ENCODE peak calls at places on chromosomes 6 and 20, in nine cellular contexts. One of them, this sample, is unnamed.

GRCh38 chr6:37005061-37005810 is at the start of gene FGD2:
- DNase-seq in Peyer's patch: peak
- DNase-seq in NCI-H1694: no peak
- DNase-seq in body of pancreas: no peak
- DNase-seq in breast epithelium: no peak
- DNase-seq in smooth muscle cell of the brain vasculature: no peak
- DNase-seq in effector memory CD8-positive, alpha-beta T cell: no peak
- DNase-seq in posterior vena cava: no peak
- DNase-seq in iris pigment epithelial cell: no peak
- DNase-seq in this sample: no peak

GRCh38 chr6:139278190-139278589 is 13.6 kb downstream of the TXLNB start:
- DNase-seq in Peyer's patch: no peak
- DNase-seq in NCI-H1694: no peak
- DNase-seq in body of pancreas: no peak
- DNase-seq in breast epithelium: no peak
- DNase-seq in smooth muscle cell of the brain vasculature: no peak
- DNase-seq in effector memory CD8-positive, alpha-beta T cell: no peak
- DNase-seq in posterior vena cava: no peak
- DNase-seq in iris pigment epithelial cell: no peak
- DNase-seq in this sample: no peak

GRCh38 chr20:8661229-8662023 is 407.5 kb upstream of the PLCB4 start:
- DNase-seq in Peyer's patch: no peak
- DNase-seq in NCI-H1694: no peak
- DNase-seq in body of pancreas: no peak
- DNase-seq in breast epithelium: no peak
- DNase-seq in smooth muscle cell of the brain vasculature: no peak
- DNase-seq in effector memory CD8-positive, alpha-beta T cell: no peak
- DNase-seq in posterior vena cava: no peak
- DNase-seq in iris pigment epithelial cell: no peak
- DNase-seq in this sample: no peak

GRCh38 chr20:8798505-8798904 is 270.4 kb upstream of the PLCB4 start:
- DNase-seq in Peyer's patch: no peak
- DNase-seq in NCI-H1694: no peak
- DNase-seq in body of pancreas: no peak
- DNase-seq in breast epithelium: no peak
- DNase-seq in smooth muscle cell of the brain vasculature: no peak
- DNase-seq in effector memory CD8-positive, alpha-beta T cell: no peak
- DNase-seq in posterior vena cava: no peak
- DNase-seq in iris pigment epithelial cell: peak
- DNase-seq in this sample: no peak

GRCh38 chr6:113654396-113654795 is 202.7 kb upstream of the MARCKS start:
- DNase-seq in Peyer's patch: no peak
- DNase-seq in NCI-H1694: no peak
- DNase-seq in body of pancreas: peak
- DNase-seq in breast epithelium: peak
- DNase-seq in smooth muscle cell of the brain vasculature: no peak
- DNase-seq in effector memory CD8-positive, alpha-beta T cell: no peak
- DNase-seq in posterior vena cava: peak
- DNase-seq in iris pigment epithelial cell: peak
- DNase-seq in this sample: peak

GRCh38 chr6:110089323-110089722 is 90.1 kb downstream of the WASF1 start:
- DNase-seq in Peyer's patch: no peak
- DNase-seq in NCI-H1694: no peak
- DNase-seq in body of pancreas: no peak
- DNase-seq in breast epithelium: no peak
- DNase-seq in smooth muscle cell of the brain vasculature: no peak
- DNase-seq in effector memory CD8-positive, alpha-beta T cell: no peak
- DNase-seq in posterior vena cava: no peak
- DNase-seq in iris pigment epithelial cell: no peak
- DNase-seq in this sample: no peak

GRCh38 chr20:9051508-9051907 is 17.4 kb upstream of the PLCB4 start:
- DNase-seq in Peyer's patch: no peak
- DNase-seq in NCI-H1694: no peak
- DNase-seq in body of pancreas: no peak
- DNase-seq in breast epithelium: no peak
- DNase-seq in smooth muscle cell of the brain vasculature: peak
- DNase-seq in effector memory CD8-positive, alpha-beta T cell: no peak
- DNase-seq in posterior vena cava: no peak
- DNase-seq in iris pigment epithelial cell: peak
- DNase-seq in this sample: no peak

GRCh38 chr6:158290659-158291058 is 21.6 kb upstream of the TULP4 start:
- DNase-seq in Peyer's patch: peak
- DNase-seq in NCI-H1694: no peak
- DNase-seq in body of pancreas: no peak
- DNase-seq in breast epithelium: no peak
- DNase-seq in smooth muscle cell of the brain vasculature: no peak
- DNase-seq in effector memory CD8-positive, alpha-beta T cell: peak
- DNase-seq in posterior vena cava: no peak
- DNase-seq in iris pigment epithelial cell: no peak
- DNase-seq in this sample: peak

GRCh38 chr6:158655569-158656450 is 6.0 kb downstream of the SYTL3 start:
- DNase-seq in Peyer's patch: peak
- DNase-seq in NCI-H1694: no peak
- DNase-seq in body of pancreas: no peak
- DNase-seq in breast epithelium: no peak
- DNase-seq in smooth muscle cell of the brain vasculature: no peak
- DNase-seq in effector memory CD8-positive, alpha-beta T cell: no peak
- DNase-seq in posterior vena cava: no peak
- DNase-seq in iris pigment epithelial cell: peak
- DNase-seq in this sample: no peak

GRCh38 chr20:54088430-54088829 is 18.0 kb upstream of the BCAS1 start:
- DNase-seq in Peyer's patch: no peak
- DNase-seq in NCI-H1694: no peak
- DNase-seq in body of pancreas: no peak
- DNase-seq in breast epithelium: no peak
- DNase-seq in smooth muscle cell of the brain vasculature: no peak
- DNase-seq in effector memory CD8-positive, alpha-beta T cell: no peak
- DNase-seq in posterior vena cava: no peak
- DNase-seq in iris pigment epithelial cell: no peak
- DNase-seq in this sample: no peak

GRCh38 chr20:50374541-50375078 is 135.6 kb upstream of the PTPN1 start:
- DNase-seq in Peyer's patch: no peak
- DNase-seq in NCI-H1694: no peak
- DNase-seq in body of pancreas: no peak
- DNase-seq in breast epithelium: no peak
- DNase-seq in smooth muscle cell of the brain vasculature: no peak
- DNase-seq in effector memory CD8-positive, alpha-beta T cell: no peak
- DNase-seq in posterior vena cava: no peak
- DNase-seq in iris pigment epithelial cell: no peak
- DNase-seq in this sample: no peak

GRCh38 chr20:5719861-5720401 is 30.3 kb upstream of the SHLD1 start:
- DNase-seq in Peyer's patch: no peak
- DNase-seq in NCI-H1694: no peak
- DNase-seq in body of pancreas: no peak
- DNase-seq in breast epithelium: no peak
- DNase-seq in smooth muscle cell of the brain vasculature: no peak
- DNase-seq in effector memory CD8-positive, alpha-beta T cell: no peak
- DNase-seq in posterior vena cava: no peak
- DNase-seq in iris pigment epithelial cell: peak
- DNase-seq in this sample: no peak

GRCh38 chr6:138005846-138006245 is 101.4 kb downstream of the PERP start:
- DNase-seq in Peyer's patch: no peak
- DNase-seq in NCI-H1694: no peak
- DNase-seq in body of pancreas: no peak
- DNase-seq in breast epithelium: no peak
- DNase-seq in smooth muscle cell of the brain vasculature: no peak
- DNase-seq in effector memory CD8-positive, alpha-beta T cell: no peak
- DNase-seq in posterior vena cava: no peak
- DNase-seq in iris pigment epithelial cell: no peak
- DNase-seq in this sample: no peak

GRCh38 chr6:3808759-3809514 is 40.2 kb upstream of the FAM50B start:
- DNase-seq in Peyer's patch: no peak
- DNase-seq in NCI-H1694: no peak
- DNase-seq in body of pancreas: peak
- DNase-seq in breast epithelium: peak
- DNase-seq in smooth muscle cell of the brain vasculature: peak
- DNase-seq in effector memory CD8-positive, alpha-beta T cell: no peak
- DNase-seq in posterior vena cava: peak
- DNase-seq in iris pigment epithelial cell: peak
- DNase-seq in this sample: peak

GRCh38 chr20:37516697-37517370 is 4.2 kb upstream of the NNAT start:
- DNase-seq in Peyer's patch: no peak
- DNase-seq in NCI-H1694: peak
- DNase-seq in body of pancreas: no peak
- DNase-seq in breast epithelium: no peak
- DNase-seq in smooth muscle cell of the brain vasculature: peak
- DNase-seq in effector memory CD8-positive, alpha-beta T cell: no peak
- DNase-seq in posterior vena cava: no peak
- DNase-seq in iris pigment epithelial cell: peak
- DNase-seq in this sample: peak

GRCh38 chr6:169575365-169575764 is 126.5 kb downstream of the WDR27 start:
- DNase-seq in Peyer's patch: no peak
- DNase-seq in NCI-H1694: no peak
- DNase-seq in body of pancreas: no peak
- DNase-seq in breast epithelium: no peak
- DNase-seq in smooth muscle cell of the brain vasculature: no peak
- DNase-seq in effector memory CD8-positive, alpha-beta T cell: no peak
- DNase-seq in posterior vena cava: no peak
- DNase-seq in iris pigment epithelial cell: no peak
- DNase-seq in this sample: no peak

GRCh38 chr20:62799873-62800272 is 3.6 kb downstream of the MRGBP start:
- DNase-seq in Peyer's patch: no peak
- DNase-seq in NCI-H1694: no peak
- DNase-seq in body of pancreas: no peak
- DNase-seq in breast epithelium: no peak
- DNase-seq in smooth muscle cell of the brain vasculature: no peak
- DNase-seq in effector memory CD8-positive, alpha-beta T cell: no peak
- DNase-seq in posterior vena cava: no peak
- DNase-seq in iris pigment epithelial cell: no peak
- DNase-seq in this sample: no peak

GRCh38 chr20:59850018-59850641 is 83.3 kb downstream of the SYCP2 start:
- DNase-seq in Peyer's patch: no peak
- DNase-seq in NCI-H1694: peak
- DNase-seq in body of pancreas: no peak
- DNase-seq in breast epithelium: no peak
- DNase-seq in smooth muscle cell of the brain vasculature: peak
- DNase-seq in effector memory CD8-positive, alpha-beta T cell: no peak
- DNase-seq in posterior vena cava: no peak
- DNase-seq in iris pigment epithelial cell: peak
- DNase-seq in this sample: no peak

GRCh38 chr20:723756-724155 is 44.5 kb downstream of the SLC52A3 start:
- DNase-seq in Peyer's patch: no peak
- DNase-seq in NCI-H1694: peak
- DNase-seq in body of pancreas: no peak
- DNase-seq in breast epithelium: peak
- DNase-seq in smooth muscle cell of the brain vasculature: no peak
- DNase-seq in effector memory CD8-positive, alpha-beta T cell: no peak
- DNase-seq in posterior vena cava: peak
- DNase-seq in iris pigment epithelial cell: no peak
- DNase-seq in this sample: no peak

GRCh38 chr20:40587038-40587437 is 102.0 kb downstream of the MAFB start:
- DNase-seq in Peyer's patch: no peak
- DNase-seq in NCI-H1694: no peak
- DNase-seq in body of pancreas: no peak
- DNase-seq in breast epithelium: no peak
- DNase-seq in smooth muscle cell of the brain vasculature: no peak
- DNase-seq in effector memory CD8-positive, alpha-beta T cell: no peak
- DNase-seq in posterior vena cava: no peak
- DNase-seq in iris pigment epithelial cell: no peak
- DNase-seq in this sample: no peak

GRCh38 chr20:62219101-62219991 is 732 bp downstream of the HRH3 start:
- DNase-seq in Peyer's patch: no peak
- DNase-seq in NCI-H1694: no peak
- DNase-seq in body of pancreas: no peak
- DNase-seq in breast epithelium: no peak
- DNase-seq in smooth muscle cell of the brain vasculature: no peak
- DNase-seq in effector memory CD8-positive, alpha-beta T cell: no peak
- DNase-seq in posterior vena cava: no peak
- DNase-seq in iris pigment epithelial cell: peak
- DNase-seq in this sample: no peak

GRCh38 chr6:105210932-105211531 is 31.2 kb upstream of the POPDC3 start:
- DNase-seq in Peyer's patch: no peak
- DNase-seq in NCI-H1694: no peak
- DNase-seq in body of pancreas: no peak
- DNase-seq in breast epithelium: no peak
- DNase-seq in smooth muscle cell of the brain vasculature: no peak
- DNase-seq in effector memory CD8-positive, alpha-beta T cell: no peak
- DNase-seq in posterior vena cava: no peak
- DNase-seq in iris pigment epithelial cell: no peak
- DNase-seq in this sample: no peak

GRCh38 chr6:122717350-122717749 is 62.2 kb upstream of the FABP7 start:
- DNase-seq in Peyer's patch: no peak
- DNase-seq in NCI-H1694: no peak
- DNase-seq in body of pancreas: no peak
- DNase-seq in breast epithelium: no peak
- DNase-seq in smooth muscle cell of the brain vasculature: no peak
- DNase-seq in effector memory CD8-positive, alpha-beta T cell: no peak
- DNase-seq in posterior vena cava: no peak
- DNase-seq in iris pigment epithelial cell: peak
- DNase-seq in this sample: no peak

GRCh38 chr6:14713008-14713452 is 532.8 kb upstream of the JARID2 start:
- DNase-seq in Peyer's patch: no peak
- DNase-seq in NCI-H1694: no peak
- DNase-seq in body of pancreas: no peak
- DNase-seq in breast epithelium: peak
- DNase-seq in smooth muscle cell of the brain vasculature: no peak
- DNase-seq in effector memory CD8-positive, alpha-beta T cell: no peak
- DNase-seq in posterior vena cava: peak
- DNase-seq in iris pigment epithelial cell: peak
- DNase-seq in this sample: no peak

GRCh38 chr6:141077355-141078333 is 1055.1 kb upstream of the GJE1 start:
- DNase-seq in Peyer's patch: no peak
- DNase-seq in NCI-H1694: no peak
- DNase-seq in body of pancreas: no peak
- DNase-seq in breast epithelium: no peak
- DNase-seq in smooth muscle cell of the brain vasculature: no peak
- DNase-seq in effector memory CD8-positive, alpha-beta T cell: no peak
- DNase-seq in posterior vena cava: no peak
- DNase-seq in iris pigment epithelial cell: peak
- DNase-seq in this sample: no peak

GRCh38 chr20:62405108-62405980 is 1.7 kb downstream of the CABLES2 start:
- DNase-seq in Peyer's patch: no peak
- DNase-seq in NCI-H1694: no peak
- DNase-seq in body of pancreas: peak
- DNase-seq in breast epithelium: no peak
- DNase-seq in smooth muscle cell of the brain vasculature: no peak
- DNase-seq in effector memory CD8-positive, alpha-beta T cell: no peak
- DNase-seq in posterior vena cava: no peak
- DNase-seq in iris pigment epithelial cell: peak
- DNase-seq in this sample: peak

GRCh38 chr6:118739976-118740771 is 88.8 kb upstream of the CEP85L start:
- DNase-seq in Peyer's patch: no peak
- DNase-seq in NCI-H1694: peak
- DNase-seq in body of pancreas: no peak
- DNase-seq in breast epithelium: no peak
- DNase-seq in smooth muscle cell of the brain vasculature: no peak
- DNase-seq in effector memory CD8-positive, alpha-beta T cell: no peak
- DNase-seq in posterior vena cava: no peak
- DNase-seq in iris pigment epithelial cell: peak
- DNase-seq in this sample: no peak

GRCh38 chr20:7980332-7981046 is 39.1 kb downstream of the TMX4 start:
- DNase-seq in Peyer's patch: no peak
- DNase-seq in NCI-H1694: no peak
- DNase-seq in body of pancreas: no peak
- DNase-seq in breast epithelium: no peak
- DNase-seq in smooth muscle cell of the brain vasculature: peak
- DNase-seq in effector memory CD8-positive, alpha-beta T cell: no peak
- DNase-seq in posterior vena cava: no peak
- DNase-seq in iris pigment epithelial cell: peak
- DNase-seq in this sample: no peak